ENCODE peak calls at places on chromosomes 7 and 10, in six cellular contexts. C, D, K, X, Z and H are unnamed samples.

GRCh38 chr7:13998866-13999265 is 9.4 kb upstream of the ETV1 start:
- DNase-seq in C (no peak), D (no peak), K (no peak), X (no peak), Z (no peak), H (no peak)

GRCh38 chr7:18320971-18321567 is 174.5 kb upstream of the HDAC9 start:
- DNase-seq in C (peak), D (peak), K (no peak), X (no peak), Z (no peak), H (no peak)

GRCh38 chr10:132911712-132912097 is 30.7 kb downstream of the CFAP46 start:
- DNase-seq in C (no peak), D (no peak), K (no peak), X (no peak), Z (no peak), H (no peak)

GRCh38 chr7:14351167-14351566 is 361.7 kb upstream of the ETV1 start:
- DNase-seq in C (no peak), D (no peak), K (no peak), X (no peak), Z (no peak), H (no peak)

GRCh38 chr7:55132890-55133551 is 114.2 kb downstream of the EGFR start:
- DNase-seq in C (peak), D (peak), K (no peak), X (no peak), Z (no peak), H (no peak)

GRCh38 chr7:16594061-16594460 is 51.5 kb downstream of the ANKMY2 start:
- DNase-seq in C (peak), D (no peak), K (no peak), X (no peak), Z (no peak), H (no peak)

GRCh38 chr7:155509725-155510551 is 36.4 kb downstream of the CNPY1 start:
- DNase-seq in C (no peak), D (peak), K (no peak), X (no peak), Z (no peak), H (no peak)

GRCh38 chr10:62390497-62391176 is 16.5 kb downstream of the ZNF365 start:
- DNase-seq in C (no peak), D (no peak), K (no peak), X (no peak), Z (no peak), H (no peak)

GRCh38 chr7:50953820-50954219 is 171.1 kb upstream of the GRB10 start:
- DNase-seq in C (peak), D (peak), K (no peak), X (no peak), Z (no peak), H (no peak)

GRCh38 chr10:46312953-46313352 is 26.2 kb downstream of the ANTXRL start:
- DNase-seq in C (no peak), D (no peak), K (no peak), X (no peak), Z (no peak), H (no peak)

GRCh38 chr7:127629268-127629854 is 11.4 kb upstream of the PAX4 start:
- DNase-seq in C (no peak), D (peak), K (no peak), X (peak), Z (peak), H (no peak)

GRCh38 chr7:81687062-81687461 is 82.8 kb downstream of the HGF start:
- DNase-seq in C (no peak), D (no peak), K (no peak), X (no peak), Z (no peak), H (no peak)

GRCh38 chr7:6294839-6295238 is 22.4 kb upstream of the CYTH3 start:
- DNase-seq in C (no peak), D (no peak), K (no peak), X (no peak), Z (no peak), H (no peak)

GRCh38 chr7:16743207-16743606 is 10.3 kb upstream of the TSPAN13 start:
- DNase-seq in C (peak), D (no peak), K (no peak), X (no peak), Z (no peak), H (no peak)

GRCh38 chr7:67423058-67423457 is 426.4 kb downstream of the TYW1 start:
- DNase-seq in C (no peak), D (no peak), K (no peak), X (no peak), Z (no peak), H (peak)

GRCh38 chr7:91019686-91020385 is 244.4 kb upstream of the FZD1 start:
- DNase-seq in C (peak), D (no peak), K (no peak), X (no peak), Z (no peak), H (no peak)

GRCh38 chr10:86888585-86889381 is 68.6 kb downstream of the MMRN2 start:
- DNase-seq in C (peak), D (peak), K (no peak), X (no peak), Z (no peak), H (no peak)

GRCh38 chr10:44628921-44629320 is 244.0 kb upstream of the CXCL12 start:
- DNase-seq in C (peak), D (no peak), K (no peak), X (no peak), Z (no peak), H (no peak)